ENCODE peak calls at places on chromosomes 1 and 21, in nine cellular contexts. W, R, F, K, S, O, N, J and I are unnamed samples.

GRCh38 chr1:184650177-184650866 is 104.3 kb downstream of the EDEM3 start:
- DNase-seq in W (peak), R (no peak), F (no peak), K (no peak), S (no peak), O (no peak), N (no peak), J (no peak), I (no peak)

GRCh38 chr1:13764933-13765332 is 64.9 kb downstream of the PRDM2 start:
- DNase-seq in W (no peak), R (no peak), F (peak), K (peak), S (no peak), O (no peak), N (no peak), J (peak), I (no peak)

GRCh38 chr21:42038393-42038792 is 28.2 kb upstream of the ZBTB21 start:
- DNase-seq in W (no peak), R (no peak), F (no peak), K (no peak), S (no peak), O (no peak), N (no peak), J (no peak), I (no peak)

GRCh38 chr1:78493456-78493855 is 2.7 kb downstream of the PTGFR start:
- DNase-seq in W (no peak), R (no peak), F (no peak), K (no peak), S (no peak), O (no peak), N (no peak), J (no peak), I (no peak)

GRCh38 chr1:243712242-243712641 is 137.8 kb downstream of the AKT3 start:
- DNase-seq in W (no peak), R (no peak), F (no peak), K (no peak), S (no peak), O (no peak), N (no peak), J (no peak), I (no peak)

GRCh38 chr21:44572959-44573583 is 458 bp upstream of the KRTAP10-4 start:
- DNase-seq in W (peak), R (no peak), F (peak), K (no peak), S (no peak), O (no peak), N (no peak), J (no peak), I (no peak)

GRCh38 chr1:224377676-224378006 is 21.0 kb downstream of the CNIH4 start:
- DNase-seq in W (no peak), R (peak), F (no peak), K (peak), S (no peak), O (no peak), N (peak), J (no peak), I (peak)

GRCh38 chr21:35138665-35139381 is 89.7 kb upstream of the RUNX1 start:
- DNase-seq in W (no peak), R (peak), F (peak), K (peak), S (no peak), O (no peak), N (peak), J (no peak), I (no peak)

GRCh38 chr1:36707221-36707620 is 224.5 kb upstream of the CSF3R start:
- DNase-seq in W (no peak), R (peak), F (no peak), K (no peak), S (no peak), O (no peak), N (no peak), J (no peak), I (no peak)

GRCh38 chr21:46110499-46111192 is 12.7 kb downstream of the COL6A2 start:
- DNase-seq in W (peak), R (no peak), F (peak), K (no peak), S (peak), O (no peak), N (no peak), J (peak), I (peak)

GRCh38 chr1:115337276-115337632 is 795 bp downstream of the NGF start:
- DNase-seq in W (no peak), R (no peak), F (no peak), K (no peak), S (no peak), O (no peak), N (no peak), J (peak), I (no peak)

GRCh38 chr1:198908995-198909394 is 270.2 kb downstream of the PTPRC start:
- DNase-seq in W (no peak), R (no peak), F (no peak), K (no peak), S (no peak), O (no peak), N (no peak), J (no peak), I (no peak)

GRCh38 chr1:234838182-234838581 is 228.2 kb upstream of the IRF2BP2 start:
- DNase-seq in W (no peak), R (no peak), F (no peak), K (no peak), S (no peak), O (no peak), N (no peak), J (no peak), I (no peak)

GRCh38 chr1:67535474-67535873 is 105.3 kb upstream of the SERBP1 start:
- DNase-seq in W (peak), R (peak), F (peak), K (peak), S (peak), O (peak), N (peak), J (peak), I (peak)

GRCh38 chr1:192002063-192002462 is 156.2 kb upstream of the RGS18 start:
- DNase-seq in W (no peak), R (no peak), F (no peak), K (no peak), S (no peak), O (no peak), N (no peak), J (peak), I (no peak)

GRCh38 chr1:100736324-100736723 is 16.8 kb downstream of the VCAM1 start:
- DNase-seq in W (no peak), R (no peak), F (no peak), K (no peak), S (no peak), O (no peak), N (peak), J (no peak), I (no peak)